ENCODE peak calls at places on chromosomes 2 and 18, in nine cellular contexts. R is amniotic stem cell; P is anterior cingulate cortex; S is psoas muscle; J is fibroblast of pulmonary artery; W is caudate nucleus; Z is SJSA1; X is Jurkat, Clone E6-1; B is AG04450. Q is an unnamed sample.

GRCh38 chr2:90069290-90069894 is 1377.9 kb downstream of the RPIA start:
- DNase-seq in R (no peak), P (no peak), S (peak), J (no peak), W (no peak), Z (peak), X (peak), B (no peak), Q (peak)

GRCh38 chr2:43293744-43294695 is 67.6 kb upstream of the ZFP36L2 start:
- DNase-seq in R (peak), P (no peak), S (no peak), J (peak), W (no peak), Z (peak), X (peak), B (peak), Q (peak)

GRCh38 chr18:8654482-8655451 is 45.5 kb downstream of the RAB12 start:
- DNase-seq in R (no peak), P (no peak), S (no peak), J (peak), W (no peak), Z (no peak), X (peak), B (no peak), Q (peak)

GRCh38 chr2:201257941-201258665 is 2.2 kb upstream of the CASP8 start:
- DNase-seq in R (peak), P (no peak), S (peak), J (peak), W (no peak), Z (peak), X (peak), B (no peak), Q (no peak)

GRCh38 chr2:42223822-42224268 is 54.7 kb downstream of the EML4 start:
- DNase-seq in R (no peak), P (no peak), S (no peak), J (peak), W (no peak), Z (no peak), X (no peak), B (no peak), Q (no peak)

GRCh38 chr18:11906926-11907874 is 917 bp downstream of the MPPE1 start:
- DNase-seq in R (no peak), P (no peak), S (no peak), J (peak), W (no peak), Z (no peak), X (no peak), B (no peak), Q (no peak)

GRCh38 chr2:222805591-222806304 is 55.1 kb upstream of the ACSL3 start:
- DNase-seq in R (no peak), P (no peak), S (no peak), J (peak), W (no peak), Z (no peak), X (no peak), B (no peak), Q (no peak)

GRCh38 chr18:12883003-12883683 is 894 bp downstream of the PTPN2 start:
- DNase-seq in R (no peak), P (no peak), S (no peak), J (no peak), W (no peak), Z (no peak), X (no peak), B (no peak), Q (peak)

GRCh38 chr2:225598426-225598825 is 198.9 kb downstream of the NYAP2 start:
- DNase-seq in R (no peak), P (no peak), S (no peak), J (no peak), W (no peak), Z (no peak), X (no peak), B (no peak), Q (no peak)

GRCh38 chr2:39696072-39696471 is 30.4 kb downstream of the TMEM178A start:
- DNase-seq in R (no peak), P (no peak), S (no peak), J (peak), W (no peak), Z (peak), X (no peak), B (peak), Q (peak)

GRCh38 chr2:151260492-151261239 is 997 bp downstream of the RBM43 start:
- DNase-seq in R (no peak), P (no peak), S (no peak), J (peak), W (no peak), Z (no peak), X (no peak), B (no peak), Q (no peak)

GRCh38 chr2:31980674-31981356 is 30.0 kb downstream of the MEMO1 start:
- DNase-seq in R (no peak), P (no peak), S (no peak), J (peak), W (no peak), Z (no peak), X (peak), B (no peak), Q (peak)

Q was measured in HEK293T.